ENCODE peak calls at places on chromosomes 13 and 19, in five cellular contexts. J is CD4-positive, alpha-beta memory T cell; G is IMR-90; M is esophagus muscularis mucosa; X is mesendoderm. C is an unnamed sample.

GRCh38 chr13:113607477-113608245 is 23.1 kb downstream of the TFDP1 start:
- DNase-seq in J (no peak), G (no peak), X (no peak), M (no peak), C (no peak)

GRCh38 chr19:1270854-1271527 is 1.9 kb downstream of the CIRBP start:
- DNase-seq in M (no peak), J (no peak), G (no peak), X (no peak), C (no peak)

GRCh38 chr19:51796195-51796679 is 1.3 kb downstream of the FPR3 start:
- DNase-seq in G (no peak), X (no peak), J (no peak), M (no peak), C (no peak)

GRCh38 chr19:46493236-46494114 is 2.2 kb downstream of the PNMA8B start:
- DNase-seq in G (no peak), J (peak; percentile 32), X (peak; percentile 54), M (no peak), C (no peak)

GRCh38 chr13:64164435-64164834 is 2748.8 kb upstream of the PCDH20 start:
- DNase-seq in M (no peak), G (no peak), X (no peak), J (no peak), C (peak; percentile 25)

GRCh38 chr13:80132741-80133601 is 208.0 kb downstream of the SPRY2 start:
- DNase-seq in X (peak; percentile 65), J (no peak), G (peak; percentile 62), M (no peak), C (peak; percentile 56)

GRCh38 chr13:106349080-106349841 is 186.2 kb downstream of the EFNB2 start:
- DNase-seq in X (peak; percentile 79), G (peak; percentile 34), M (no peak), J (no peak), C (no peak)

GRCh38 chr13:104318121-104318520 is 1251.9 kb upstream of the SLC10A2 start:
- DNase-seq in J (no peak), M (no peak), G (peak; percentile 49), X (no peak), C (no peak)

GRCh38 chr13:75789451-75790197 is 153.5 kb downstream of the LMO7 start:
- DNase-seq in G (no peak), M (no peak), J (no peak), X (no peak), C (peak; percentile 68)

GRCh38 chr13:70964124-70964523 is 855.9 kb upstream of the KLHL1 start:
- DNase-seq in M (no peak), X (no peak), G (no peak), J (no peak), C (no peak)

GRCh38 chr13:26600345-26600761 is 42.9 kb downstream of the WASF3 start:
- DNase-seq in G (peak; percentile 45), M (no peak), X (no peak), J (no peak), C (no peak)

GRCh38 chr13:36531746-36532486 is 99.6 kb downstream of the CCNA1 start:
- DNase-seq in X (no peak), J (no peak), G (no peak), M (peak; percentile 66), C (no peak)

GRCh38 chr13:88154001-88154400 is 482.8 kb downstream of the SLITRK5 start:
- DNase-seq in M (no peak), X (no peak), G (no peak), J (no peak), C (no peak)

DNA sequence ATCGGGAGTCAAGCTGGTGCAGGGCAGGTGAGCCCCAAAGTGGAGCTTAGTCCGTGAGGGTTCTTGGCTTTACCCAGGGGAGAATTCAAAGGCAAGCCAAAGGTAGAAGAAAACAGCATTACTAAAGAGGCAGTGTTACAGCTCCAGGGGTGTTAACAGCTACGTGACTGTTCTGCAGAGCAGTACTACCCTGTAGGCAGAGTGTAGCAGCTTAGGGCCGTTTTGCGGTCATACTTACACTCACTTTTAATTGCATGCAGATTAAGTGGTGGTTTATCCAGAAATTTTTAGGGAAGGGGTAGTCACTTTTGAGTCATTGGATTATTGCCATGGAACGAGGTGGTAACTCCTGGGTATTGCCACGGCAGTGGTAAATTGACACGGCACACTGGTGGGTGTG is 482.2 kb downstream of the SLITRK5 start:
- DNase-seq in G (no peak), J (no peak), M (no peak), X (no peak), C (no peak)
- H3K27ac ChIP-seq in G (no peak overlapping the region), J (no peak overlapping the region), M (no peak overlapping the region), X (no peak overlapping the region), C (no peak overlapping the region)

GRCh38 chr19:14405758-14406644 is 13.1 kb downstream of the DDX39A start:
- DNase-seq in J (peak; percentile 89), G (peak; percentile 73), X (peak; percentile 99), M (peak; percentile 96), C (peak; percentile 85)

GRCh38 chr19:14404322-14404721 is 14.8 kb downstream of the DDX39A start:
- DNase-seq in G (no peak), X (no peak), J (no peak), M (no peak), C (no peak)

GRCh38 chr19:14407889-14408640 is 11.1 kb downstream of the DDX39A start:
- DNase-seq in M (no peak), G (no peak), J (no peak), X (no peak), C (no peak)

GRCh38 chr19:14406645-14407331 is 12.4 kb downstream of the DDX39A start:
- DNase-seq in J (no peak), G (no peak), M (no peak), X (no peak), C (no peak)

GRCh38 chr19:14405380-14405757 is 13.8 kb downstream of the DDX39A start:
- DNase-seq in J (no peak), M (no peak), X (peak; percentile 68), G (no peak), C (no peak)
- H3K27ac ChIP-seq in J (peak overlapping the region; percentile 20), M (peak overlapping the region; percentile 84), X (no peak overlapping the region), G (no peak overlapping the region), C (no peak overlapping the region)

DNA sequence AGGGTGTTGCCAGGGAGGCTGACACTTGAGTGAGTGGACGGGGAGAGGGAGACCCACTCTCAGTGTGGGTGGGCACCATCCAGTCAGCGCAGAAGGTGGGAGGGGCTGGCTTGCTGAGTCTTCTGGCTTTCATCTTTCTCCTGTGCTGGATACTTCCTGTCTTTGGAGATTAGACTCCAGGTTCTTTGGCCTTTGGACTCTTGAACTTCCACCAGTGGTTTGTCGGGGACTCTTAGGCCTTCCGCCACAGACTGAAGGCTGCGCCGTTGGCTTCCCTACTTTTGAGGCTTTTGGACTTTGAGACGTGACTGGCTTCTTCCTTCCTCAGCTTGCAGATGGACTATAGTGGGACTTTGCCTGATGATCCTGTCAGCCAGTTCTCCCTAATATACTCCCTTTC is 4.3 kb upstream of the LENG8 start:
- DNase-seq in J (no peak), M (no peak), X (no peak), G (no peak), C (no peak)
- H3K27ac ChIP-seq in J (no peak overlapping the region), M (no peak overlapping the region), X (no peak overlapping the region), G (no peak overlapping the region), C (no peak overlapping the region)

DNA sequence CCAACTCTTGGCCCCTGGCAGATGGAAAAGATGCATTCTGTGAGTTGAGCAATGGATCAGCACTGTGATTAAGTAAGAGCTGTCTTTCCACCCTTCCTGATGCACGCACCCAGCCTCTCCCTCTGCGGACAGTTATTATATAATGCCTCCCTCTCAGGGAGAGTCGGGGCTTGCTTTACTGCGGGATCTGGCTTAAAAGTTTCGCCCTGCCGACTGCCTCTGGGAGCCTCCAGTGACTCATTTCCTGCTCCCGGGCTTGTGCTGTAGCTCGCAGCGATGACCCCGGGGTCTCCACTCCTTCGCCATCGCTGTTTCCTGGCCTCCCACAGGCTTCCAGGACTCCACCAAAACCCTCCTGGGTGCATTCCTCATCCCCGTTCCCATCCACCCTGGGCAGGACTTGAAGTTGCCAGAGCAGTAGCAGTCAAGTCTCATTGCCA is 107.4 kb upstream of the SLC7A1 start:
- DNase-seq in M (no peak), G (peak; percentile 69), X (peak; percentile 87), J (no peak), C (peak; percentile 84)
- H3K27ac ChIP-seq in M (no peak overlapping the region), G (no peak overlapping the region), X (no peak overlapping the region), J (no peak overlapping the region), C (peak overlapping the region; percentile 66)

DNA sequence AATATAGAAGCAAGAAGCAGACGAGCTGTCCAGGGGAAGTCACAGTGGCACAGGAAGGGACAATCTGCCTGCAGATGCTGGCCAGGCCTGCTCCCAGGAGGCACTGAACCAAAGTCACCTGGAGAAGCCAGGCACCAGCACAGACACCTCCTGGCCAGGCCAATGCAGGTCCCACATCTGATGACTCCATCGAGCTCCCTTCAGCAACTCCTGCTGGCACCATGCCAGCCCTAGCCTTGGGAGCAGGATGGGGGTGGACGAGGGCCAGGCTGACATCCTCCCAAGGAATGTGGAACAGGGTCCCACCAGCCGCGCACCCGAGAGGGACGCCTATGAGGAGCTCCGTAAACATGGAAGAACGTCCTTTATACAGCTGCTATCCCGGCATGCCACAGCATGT is 22.4 kb upstream of the ISYNA1 start:
- DNase-seq in M (peak; percentile 94), G (peak; percentile 86), X (no peak), J (no peak), C (peak; percentile 65)
- H3K27ac ChIP-seq in M (peak overlapping the region; percentile 95), G (peak overlapping the region; percentile 64), X (no peak overlapping the region), J (no peak overlapping the region), C (peak overlapping the region; percentile 8)

GRCh38 chr19:15249912-15250634 is 17.8 kb upstream of the EPHX3 start:
- DNase-seq in X (no peak), G (peak; percentile 95), J (no peak), M (no peak), C (peak; percentile 97)
- H3K27ac ChIP-seq in X (no peak overlapping the region), G (peak overlapping the region; percentile 91), J (no peak overlapping the region), M (peak overlapping the region; percentile 88), C (peak overlapping the region; percentile 99)

DNA sequence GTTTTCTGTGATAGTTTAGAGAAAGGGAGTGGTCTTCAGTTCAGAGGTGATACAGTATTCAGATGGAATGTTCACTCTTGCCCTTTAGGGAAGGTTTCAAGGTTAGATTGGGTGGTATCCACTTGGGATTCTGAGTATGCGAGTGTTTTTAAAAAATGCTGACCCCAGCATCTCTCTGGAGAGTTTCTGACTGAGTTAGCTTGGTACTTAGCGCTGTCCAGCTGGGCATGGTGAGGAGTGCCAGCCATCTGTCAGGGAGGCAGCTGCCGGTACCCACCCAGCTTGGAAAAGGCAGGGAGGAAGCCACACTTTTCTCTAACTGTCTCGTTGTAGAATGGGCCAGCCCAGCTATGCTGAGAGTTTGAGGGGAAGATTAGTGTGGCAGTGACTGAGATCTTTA is 63.3 kb downstream of the ARHGEF7 start:
- DNase-seq in G (no peak), X (no peak), M (no peak), J (no peak), C (no peak)
- H3K27ac ChIP-seq in G (no peak overlapping the region), X (no peak overlapping the region), M (peak overlapping the region; percentile 8), J (peak overlapping the region; percentile 72), C (peak overlapping the region; percentile 69)